ENCODE peak calls at places on chromosomes 5 and 9, in seven cellular contexts. U is left ventricle myocardium superior, W is stromal cell of bone marrow, S is mesenchymal stem cell, D is NCI-H2081 treated with DMSO at 0.1 percent for 48 hours, O is HepG2, T is GM23338. M is an unnamed sample.

GRCh38 chr9:19641046-19641445 is 147.8 kb downstream of the SLC24A2 start:
- DNase-seq in W (peak), D (no peak), S (peak), U (no peak), O (no peak), T (peak), M (no peak)

GRCh38 chr5:134022333-134022732 is 17.6 kb upstream of the VDAC1 start:
- DNase-seq in W (no peak), O (no peak), T (no peak), D (no peak), S (no peak), U (no peak), M (no peak)

GRCh38 chr9:85600675-85601263 is 141.0 kb downstream of the AGTPBP1 start:
- DNase-seq in D (no peak), U (peak), W (no peak), S (no peak), O (no peak), T (peak), M (no peak)

GRCh38 chr5:174317261-174317894 is 271.9 kb downstream of the NSG2 start:
- DNase-seq in S (peak), T (peak), U (peak), D (no peak), O (peak), W (no peak), M (peak)

GRCh38 chr5:80487444-80487828 is 464 bp upstream of the FAM151B start:
- DNase-seq in U (no peak), T (no peak), S (no peak), W (no peak), D (no peak), O (no peak), M (no peak)

GRCh38 chr5:78640622-78641021 is 8.0 kb downstream of the LHFPL2 start:
- DNase-seq in O (peak), S (no peak), W (no peak), U (no peak), D (no peak), T (no peak), M (no peak)

GRCh38 chr5:123875444-123876264 is 363.7 kb downstream of the CSNK1G3 start:
- DNase-seq in S (peak), U (no peak), W (no peak), D (peak), O (peak), T (peak), M (no peak)

GRCh38 chr5:111747336-111747735 is 9.7 kb downstream of the NREP start:
- DNase-seq in T (no peak), W (no peak), S (no peak), O (no peak), U (no peak), D (no peak), M (no peak)

GRCh38 chr5:102591650-102592049 is 92.8 kb upstream of the SLCO6A1 start:
- DNase-seq in T (no peak), W (no peak), D (no peak), S (no peak), U (no peak), O (no peak), M (no peak)

GRCh38 chr5:109805472-109805871 is 115.7 kb downstream of the MAN2A1 start:
- DNase-seq in O (no peak), U (no peak), S (peak), D (no peak), W (no peak), T (peak), M (no peak)

GRCh38 chr9:91427873-91428272 is 4.2 kb upstream of the NFIL3 start:
- DNase-seq in W (peak), T (no peak), D (no peak), U (no peak), O (peak), S (no peak), M (no peak)

GRCh38 chr5:83145882-83146331 is 68.6 kb downstream of the XRCC4 start:
- DNase-seq in O (no peak), S (peak), T (no peak), U (no peak), W (peak), D (no peak), M (no peak)

GRCh38 chr5:169201597-169201996 is 99.3 kb downstream of the SLIT3 start:
- DNase-seq in T (no peak), O (no peak), D (no peak), S (no peak), W (no peak), U (no peak), M (no peak)

GRCh38 chr5:115246361-115246991 is 16.2 kb downstream of the PGGT1B start:
- DNase-seq in D (no peak), S (peak), W (peak), O (peak), U (no peak), T (peak), M (no peak)

GRCh38 chr5:98768160-98769005 is 5.1 kb upstream of the RGMB start:
- DNase-seq in S (peak), T (peak), O (peak), D (no peak), U (peak), W (peak), M (peak)

GRCh38 chr5:167573274-167574127 is 717.9 kb upstream of the WWC1 start:
- DNase-seq in O (no peak), W (no peak), D (peak), U (no peak), T (peak), S (peak), M (no peak)

GRCh38 chr5:14727428-14727865 is 62.9 kb downstream of the OTULIN start:
- DNase-seq in S (peak), O (peak), U (peak), D (peak), W (peak), T (peak), M (peak)

GRCh38 chr5:108975697-108976096 is 228.0 kb downstream of the FER start:
- DNase-seq in U (no peak), D (no peak), S (no peak), O (no peak), W (no peak), T (no peak), M (no peak)